ENCODE peak calls at places on chromosomes 4 and X, in seven cellular contexts. L, D, Z, V, M, H and K are unnamed samples. For H3K27me3 and H3K36me3, the result is how much of the 10 kb centered on the place peaks cover.

GRCh38 chrX:28639502-28639901 is 52.3 kb downstream of the IL1RAPL1 start:
- DNase-seq in L (no peak), D (no peak), Z (no peak), V (no peak), M (no peak), H (no peak), K (no peak)

GRCh38 chr4:19026281-19026680 is 1004.7 kb upstream of the LCORL start:
- DNase-seq in L (peak), D (no peak), Z (peak), V (peak), M (no peak), H (no peak), K (peak)

GRCh38 chrX:16172391-16172790 is 5.1 kb downstream of the MAGEB17 start:
- DNase-seq in L (no peak), D (no peak), Z (no peak), V (no peak), M (no peak), H (no peak), K (no peak)

GRCh38 chr4:112296949-112297483 is at the start of gene ALPK1:
- DNase-seq in L (peak), D (no peak), Z (no peak), V (peak), M (no peak), H (peak), K (no peak)

GRCh38 chrX:70504772-70505450 is 60.3 kb downstream of the DLG3 start:
- DNase-seq in L (no peak), D (no peak), Z (no peak), V (no peak), M (no peak), H (no peak), K (no peak)

GRCh38 chr4:55386073-55386472 is 9.7 kb upstream of the TMEM165 start:
- DNase-seq in L (peak), D (peak), Z (no peak), V (peak), M (no peak), H (no peak), K (no peak)

GRCh38 chrX:40012039-40012799 is 85.5 kb downstream of the BCOR start:
- DNase-seq in L (peak), D (peak), Z (peak), V (peak), M (peak), H (peak), K (no peak)

GRCh38 chrX:49812177-49812576 is 16.9 kb upstream of the PAGE4 start:
- DNase-seq in L (no peak), D (no peak), Z (no peak), V (no peak), M (no peak), H (no peak), K (no peak)

GRCh38 chrX:133983974-133984578 is 1.3 kb downstream of the GPC3 start:
- DNase-seq in L (no peak), D (peak), Z (no peak), V (no peak), M (no peak), H (no peak), K (no peak)

GRCh38 chr4:105619193-105619931 is 66.9 kb downstream of the ARHGEF38 start:
- DNase-seq in L (peak), D (no peak), Z (peak), V (no peak), M (no peak), H (peak), K (no peak)

GRCh38 chrX:48938721-48939416 is 18.5 kb downstream of the OTUD5 start:
- DNase-seq in L (no peak), D (no peak), Z (no peak), V (no peak), M (no peak), H (no peak), K (no peak)

DNA sequence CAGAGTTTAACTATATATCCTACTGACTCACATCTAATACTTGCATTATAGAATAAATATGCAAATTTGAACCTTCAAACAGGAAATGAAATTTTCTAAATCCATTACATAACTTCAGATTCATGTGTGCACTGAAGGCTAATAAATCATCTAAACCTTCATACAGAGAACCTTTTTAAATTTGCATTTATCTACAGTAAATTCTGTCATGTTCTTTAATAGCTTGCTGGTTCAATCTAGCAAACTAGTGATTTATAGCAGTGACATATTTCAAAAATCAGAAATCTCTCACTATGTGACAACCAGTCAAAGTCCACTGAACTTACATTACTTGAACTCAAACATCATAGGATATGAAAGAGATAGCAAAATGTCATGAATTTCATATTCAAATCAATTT is 65.1 kb downstream of the LRBA start:
- DNase-seq in L (no peak), D (no peak), Z (no peak), V (no peak), M (no peak), H (no peak), K (no peak)
- H3K27me3 ChIP-seq in L (under half), D (under half), Z (under half), V (under half), M (under half), H (under half), K (under half)

GRCh38 chr4:70721747-70722146 is at the start of gene RUFY3:
- DNase-seq in L (peak), D (peak), Z (no peak), V (peak), M (no peak), H (no peak), K (no peak)
- H3K4me3 ChIP-seq in L (peak), D (peak), Z (peak), V (peak), M (peak), H (peak), K (no peak)

DNA sequence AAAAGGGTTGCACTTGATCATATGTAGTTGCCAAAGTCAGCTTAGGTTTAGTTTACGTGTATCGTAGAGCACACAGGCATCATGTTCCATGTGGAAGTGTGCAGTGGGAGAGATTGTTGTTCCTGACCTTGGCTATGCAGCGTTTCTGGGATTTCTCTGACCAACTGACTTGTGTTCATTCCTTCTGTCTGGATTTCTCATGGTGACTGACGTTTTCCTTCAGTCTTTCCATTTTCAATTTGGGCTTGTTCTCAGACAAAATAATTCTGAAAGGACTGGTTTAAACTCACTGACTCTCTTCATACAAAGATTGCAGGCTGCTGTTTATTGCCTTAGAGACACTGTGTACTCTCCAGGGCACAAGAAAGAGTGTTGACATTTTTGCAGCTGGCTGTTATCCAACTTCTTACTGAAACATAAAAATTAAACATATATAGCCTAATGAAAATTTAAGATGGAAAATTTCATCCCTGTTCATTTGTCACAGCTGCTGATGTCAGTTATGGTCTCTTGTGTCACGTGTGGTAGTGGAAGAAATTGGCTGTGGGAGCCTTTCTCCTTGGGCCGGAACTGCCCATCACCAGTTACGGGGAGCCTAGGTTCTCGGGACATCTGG is 95.4 kb downstream of the TNIP2 start:
- DNase-seq in L (peak), D (no peak), Z (no peak), V (no peak), M (no peak), H (peak), K (no peak)
- H3K36me3 ChIP-seq in L (under half), D (under half), Z (half or more), V (under half), M (half or more), H (under half), K (under half)

GRCh38 chr4:107801766-107802211 is 22.9 kb upstream of the SGMS2 start:
- DNase-seq in L (peak), D (no peak), Z (no peak), V (peak), M (no peak), H (no peak), K (peak)

GRCh38 chr4:107800686-107801085 is 24.0 kb upstream of the SGMS2 start:
- DNase-seq in L (no peak), D (no peak), Z (no peak), V (no peak), M (no peak), H (no peak), K (no peak)

GRCh38 chr4:107794001-107794400 is 30.7 kb upstream of the SGMS2 start:
- DNase-seq in L (no peak), D (peak), Z (no peak), V (no peak), M (no peak), H (no peak), K (no peak)

GRCh38 chr4:107800058-107800457 is 24.7 kb upstream of the SGMS2 start:
- DNase-seq in L (no peak), D (no peak), Z (no peak), V (no peak), M (no peak), H (no peak), K (no peak)

DNA sequence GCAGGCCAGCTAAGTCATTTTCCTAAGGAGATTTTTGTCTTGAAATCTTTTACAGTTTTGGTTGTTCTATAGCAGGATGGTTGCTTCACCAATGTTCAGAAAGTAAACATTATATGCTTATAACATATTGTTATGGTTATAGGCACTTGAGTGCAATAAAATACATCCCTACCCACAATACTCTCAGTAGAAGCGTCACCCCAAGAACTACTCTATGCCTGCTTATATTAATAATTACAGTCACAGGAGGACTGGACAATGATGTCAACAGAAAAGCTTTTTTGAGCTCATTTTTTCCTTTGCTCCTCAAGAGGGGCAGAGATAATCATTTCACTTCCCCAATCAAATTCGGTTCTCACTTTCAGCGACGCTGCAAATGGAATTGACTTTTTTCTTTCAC is 25.1 kb upstream of the SGMS2 start:
- DNase-seq in L (no peak), D (no peak), Z (no peak), V (no peak), M (no peak), H (no peak), K (no peak)
- H3K27me3 ChIP-seq in L (under half), D (under half), Z (under half), V (under half), M (under half), H (under half), K (under half)

GRCh38 chrX:119728487-119728886 is 29.9 kb upstream of the SOWAHD start:
- DNase-seq in L (no peak), D (peak), Z (no peak), V (no peak), M (no peak), H (no peak), K (no peak)
- H3K4me3 ChIP-seq in L (no peak), D (no peak), Z (no peak), V (no peak), M (no peak), H (no peak), K (no peak)

GRCh38 chr4:1967512-1968149 is 41.1 kb downstream of the NELFA start:
- DNase-seq in L (no peak), D (no peak), Z (peak), V (no peak), M (no peak), H (no peak), K (no peak)
- H3K36me3 ChIP-seq in L (under half), D (under half), Z (under half), V (under half), M (under half), H (under half), K (under half)